ENCODE peak calls at places on chromosomes 3 and 15, in ten cellular contexts. U, S, T, X, A, B, M, N, G and E are unnamed samples.
A peak's percentile ranks its signal among the peaks of the same experiment; 100 is the strongest.

GRCh38 chr3:14989943-14990753 is 42.8 kb downstream of the NR2C2 start:
- DNase-seq in U (no peak), S (no peak), T (no peak), X (no peak), A (no peak), B (no peak), M (no peak), N (peak; percentile 63), G (no peak), E (no peak)

GRCh38 chr15:79769081-79769481 is 127.7 kb downstream of the MTHFS start:
- DNase-seq in U (no peak), S (peak; percentile 52), T (no peak), X (no peak), A (no peak), B (no peak), M (no peak), N (no peak), G (no peak), E (no peak)

GRCh38 chr3:153221748-153222162 is 59.7 kb downstream of the RAP2B start:
- DNase-seq in U (peak; percentile 23), S (no peak), T (peak; percentile 74), X (peak; percentile 78), A (peak; percentile 54), B (peak; percentile 30), M (peak; percentile 83), N (peak; percentile 59), G (no peak), E (peak; percentile 87)

GRCh38 chr3:78919021-78919755 is 848.6 kb downstream of the ROBO1 start:
- DNase-seq in U (no peak), S (no peak), T (no peak), X (no peak), A (no peak), B (no peak), M (peak; percentile 31), N (no peak), G (no peak), E (no peak)

GRCh38 chr15:50128266-50128665 is 9.2 kb upstream of the ATP8B4 start:
- DNase-seq in U (no peak), S (no peak), T (no peak), X (no peak), A (peak; percentile 51), B (peak; percentile 25), M (no peak), N (peak; percentile 66), G (no peak), E (no peak)

GRCh38 chr15:65072617-65073016 is 3.9 kb upstream of the KBTBD13 start:
- DNase-seq in U (no peak), S (no peak), T (no peak), X (no peak), A (no peak), B (no peak), M (no peak), N (no peak), G (no peak), E (no peak)

GRCh38 chr3:21449738-21450137 is 301.3 kb downstream of the ZNF385D start:
- DNase-seq in U (no peak), S (no peak), T (no peak), X (no peak), A (peak; percentile 25), B (no peak), M (no peak), N (no peak), G (no peak), E (no peak)

GRCh38 chr15:78636378-78636859 is 4.6 kb downstream of the CHRNB4 start:
- DNase-seq in U (no peak), S (no peak), T (no peak), X (no peak), A (no peak), B (no peak), M (no peak), N (no peak), G (no peak), E (no peak)

GRCh38 chr15:61028427-61028826 is 200.7 kb downstream of the RORA start:
- DNase-seq in U (no peak), S (no peak), T (no peak), X (no peak), A (no peak), B (no peak), M (no peak), N (no peak), G (no peak), E (no peak)

GRCh38 chr3:46742992-46743391 is 25.3 kb upstream of the PRSS50 start:
- DNase-seq in U (no peak), S (no peak), T (no peak), X (no peak), A (no peak), B (no peak), M (no peak), N (peak; percentile 79), G (no peak), E (no peak)

GRCh38 chr3:32954506-32954905 is 3.1 kb downstream of the CCR4 start:
- DNase-seq in U (no peak), S (no peak), T (no peak), X (no peak), A (no peak), B (no peak), M (no peak), N (no peak), G (no peak), E (no peak)

GRCh38 chr3:4492240-4493007 is 724 bp upstream of the ITPR1 start:
- DNase-seq in U (no peak), S (peak; percentile 76), T (peak; percentile 35), X (peak; percentile 31), A (peak; percentile 63), B (peak; percentile 51), M (peak; percentile 36), N (peak; percentile 85), G (peak; percentile 10), E (no peak)

GRCh38 chr3:132606085-132606484 is 9.0 kb downstream of the ACKR4 start:
- DNase-seq in U (no peak), S (no peak), T (no peak), X (no peak), A (no peak), B (no peak), M (peak; percentile 55), N (no peak), G (no peak), E (no peak)

GRCh38 chr3:147422226-147422933 is 13.2 kb downstream of the ZIC1 start:
- DNase-seq in U (no peak), S (no peak), T (no peak), X (no peak), A (no peak), B (no peak), M (no peak), N (peak; percentile 49), G (no peak), E (no peak)